ENCODE peak calls at places on chromosomes 12 and 14, in nine cellular contexts. U is neural progenitor cell, S is breast epithelium, L is activated B cell treated with CpG ODN at 0.5 μM for 24 hours, Y is left ventricle myocardium inferior, Z is epithelial cell of proximal tubule, O is astrocyte of the cerebellum, G is GM20000, Q is GM13976. X is an unnamed sample.

GRCh38 chr14:97726661-97727060 is 929.5 kb downstream of the VRK1 start:
- DNase-seq in U (no peak), S (no peak), L (no peak), Y (no peak), Z (no peak), O (no peak), G (no peak), Q (no peak), X (no peak)

GRCh38 chr12:120620624-120621023 is 19.8 kb upstream of the CABP1 start:
- DNase-seq in U (no peak), S (no peak), L (no peak), Y (no peak), Z (no peak), O (no peak), G (no peak), Q (no peak), X (no peak)

GRCh38 chr14:91912035-91912434 is 35.5 kb downstream of the FBLN5 start:
- DNase-seq in U (no peak), S (no peak), L (no peak), Y (no peak), Z (no peak), O (no peak), G (no peak), Q (no peak), X (no peak)

GRCh38 chr14:69117020-69117767 is 35.7 kb downstream of the DCAF5 start:
- DNase-seq in U (no peak), S (no peak), L (no peak), Y (no peak), Z (no peak), O (no peak), G (no peak), Q (no peak), X (no peak)

GRCh38 chr14:52835122-52835903 is 43.9 kb upstream of the GNPNAT1 start:
- DNase-seq in U (peak; percentile 39), S (no peak), L (no peak), Y (no peak), Z (no peak), O (no peak), G (no peak), Q (no peak), X (no peak)

GRCh38 chr14:78440351-78440750 is 270.2 kb downstream of the NRXN3 start:
- DNase-seq in U (no peak), S (no peak), L (no peak), Y (no peak), Z (no peak), O (no peak), G (no peak), Q (no peak), X (no peak)

GRCh38 chr12:130438243-130438620 is 100.5 kb downstream of the PIWIL1 start:
- DNase-seq in U (no peak), S (no peak), L (no peak), Y (no peak), Z (no peak), O (no peak), G (no peak), Q (no peak), X (no peak)

GRCh38 chr12:24996102-24996797 is 47.3 kb upstream of the BCAT1 start:
- DNase-seq in U (no peak), S (no peak), L (no peak), Y (no peak), Z (no peak), O (no peak), G (no peak), Q (no peak), X (no peak)

GRCh38 chr12:75478395-75478794 is 2.2 kb upstream of the GLIPR1 start:
- DNase-seq in U (no peak), S (no peak), L (no peak), Y (no peak), Z (no peak), O (no peak), G (peak; percentile 39), Q (peak; percentile 28), X (no peak)

GRCh38 chr12:15856097-15856982 is 25.8 kb upstream of the STRAP start:
- DNase-seq in U (peak; percentile 68), S (no peak), L (no peak), Y (no peak), Z (no peak), O (peak; percentile 60), G (peak; percentile 43), Q (peak; percentile 13), X (peak; percentile 45)

GRCh38 chr14:105924951-105925591 is 398.7 kb downstream of the TMEM121 start:
- DNase-seq in U (no peak), S (no peak), L (no peak), Y (no peak), Z (no peak), O (no peak), G (no peak), Q (no peak), X (no peak)

GRCh38 chr12:6987956-6988573 is 17.4 kb downstream of the EMG1 start:
- DNase-seq in U (no peak), S (peak; percentile 83), L (no peak), Y (no peak), Z (no peak), O (no peak), G (no peak), Q (no peak), X (no peak)

GRCh38 chr14:61754627-61755381 is 7.4 kb upstream of the SNAPC1 start:
- DNase-seq in U (no peak), S (no peak), L (no peak), Y (no peak), Z (peak; percentile 83), O (no peak), G (no peak), Q (no peak), X (no peak)

GRCh38 chr14:61752626-61753025 is 9.6 kb upstream of the SNAPC1 start:
- DNase-seq in U (no peak), S (no peak), L (no peak), Y (no peak), Z (no peak), O (no peak), G (peak; percentile 55), Q (peak; percentile 45), X (no peak)

GRCh38 chr14:61756135-61756534 is 6.1 kb upstream of the SNAPC1 start:
- DNase-seq in U (no peak), S (no peak), L (no peak), Y (no peak), Z (no peak), O (no peak), G (no peak), Q (no peak), X (no peak)

GRCh38 chr14:61751475-61751989 is 10.7 kb upstream of the SNAPC1 start:
- DNase-seq in U (no peak), S (no peak), L (no peak), Y (no peak), Z (no peak), O (no peak), G (no peak), Q (no peak), X (no peak)

GRCh38 chr14:61753631-61754030 is 8.6 kb upstream of the SNAPC1 start:
- DNase-seq in U (no peak), S (no peak), L (no peak), Y (no peak), Z (no peak), O (no peak), G (no peak), Q (no peak), X (no peak)
- TF ChIP-seq CTCF in U (no peak), S (no peak), L (no peak), Y (no peak), Z (peak; percentile 12), O (peak; percentile 7), G (peak; percentile 21), Q (no peak), X (peak; percentile 1)

GRCh38 chr12:92431146-92431545 is 271.6 kb upstream of the PLEKHG7 start:
- DNase-seq in U (peak; percentile 6), S (no peak), L (peak; percentile 27), Y (no peak), Z (no peak), O (no peak), G (no peak), Q (no peak), X (no peak)
- TF ChIP-seq CTCF in U (peak; percentile 6), S (no peak), L (no peak), Y (no peak), Z (no peak), O (no peak), G (peak; percentile 7), Q (peak; percentile 25), X (no peak)

DNA sequence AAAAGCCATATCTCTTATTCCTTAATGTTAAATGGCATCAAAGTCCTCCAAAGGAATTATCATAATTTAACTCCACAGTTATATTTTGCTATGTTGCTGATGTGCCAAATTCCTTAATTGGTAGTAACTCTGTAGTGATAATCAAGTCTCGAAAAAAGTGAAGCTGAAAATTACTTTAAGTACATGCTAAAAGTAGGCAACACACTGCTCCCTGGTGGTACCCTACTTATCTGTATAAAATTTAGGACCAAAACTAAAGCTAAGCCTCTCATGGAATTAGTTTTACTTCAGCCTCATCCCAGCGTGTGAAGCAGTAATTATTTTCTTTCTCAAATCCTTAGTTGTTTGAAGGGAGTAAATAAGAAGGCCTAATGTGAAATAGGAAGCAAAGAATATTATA is 132.8 kb downstream of the TTLL5 start:
- DNase-seq in U (no peak), S (no peak), L (no peak), Y (no peak), Z (no peak), O (no peak), G (no peak), Q (no peak), X (no peak)
- TF ChIP-seq CTCF in U (peak; percentile 10), S (no peak), L (no peak), Y (peak; percentile 36), Z (peak; percentile 20), O (no peak), G (no peak), Q (no peak), X (no peak)

GRCh38 chr12:5902736-5903135 is 42.3 kb downstream of the ANO2 start:
- DNase-seq in U (no peak), S (no peak), L (no peak), Y (no peak), Z (no peak), O (no peak), G (no peak), Q (no peak), X (no peak)

GRCh38 chr12:5904441-5904840 is 40.6 kb downstream of the ANO2 start:
- DNase-seq in U (no peak), S (no peak), L (no peak), Y (no peak), Z (no peak), O (no peak), G (no peak), Q (no peak), X (no peak)

GRCh38 chr12:5901416-5901815 is 43.6 kb downstream of the ANO2 start:
- DNase-seq in U (no peak), S (no peak), L (no peak), Y (no peak), Z (no peak), O (no peak), G (no peak), Q (no peak), X (no peak)

GRCh38 chr12:5900533-5901255 is 44.4 kb downstream of the ANO2 start:
- DNase-seq in U (no peak), S (no peak), L (no peak), Y (no peak), Z (no peak), O (no peak), G (no peak), Q (no peak), X (no peak)

DNA sequence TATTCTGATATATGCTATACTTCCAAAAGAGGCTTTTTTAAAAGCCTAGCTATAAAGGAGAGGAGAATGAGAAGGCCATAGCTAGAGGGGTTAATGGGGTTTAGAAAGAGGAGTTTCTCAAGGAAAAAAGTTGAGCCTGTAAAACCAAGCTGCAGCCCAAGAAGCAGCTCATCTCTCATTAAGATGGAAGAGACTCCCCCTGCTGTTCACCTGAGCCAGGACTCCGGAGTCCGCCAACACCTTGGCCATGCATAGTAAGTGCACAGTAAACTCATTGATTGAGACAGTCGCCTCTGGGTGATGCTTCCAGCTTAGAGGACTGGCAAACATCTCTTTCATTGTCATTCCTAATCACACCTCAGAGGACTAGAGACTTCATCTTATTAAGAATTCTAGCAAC is 46.2 kb downstream of the ANO2 start:
- DNase-seq in U (no peak), S (no peak), L (no peak), Y (no peak), Z (no peak), O (no peak), G (no peak), Q (no peak), X (no peak)
- TF ChIP-seq CTCF in U (peak; percentile 30), S (no peak), L (no peak), Y (no peak), Z (peak; percentile 6), O (no peak), G (no peak), Q (no peak), X (no peak)

X was measured in AG09319.